ENCODE peak calls at places on chromosomes 2 and 18, in eight cellular contexts. P, A, K, Y, C, E, L and O are unnamed samples.

GRCh38 chr18:29241199-29241598 is 1064.3 kb upstream of the CDH2 start:
- DNase-seq in P (no peak), A (no peak), K (no peak), Y (no peak), C (no peak), E (no peak), L (no peak), O (no peak)

GRCh38 chr18:55523001-55523400 is 65.0 kb downstream of the TCF4 start:
- DNase-seq in P (no peak), A (no peak), K (no peak), Y (no peak), C (no peak), E (no peak), L (no peak), O (no peak)

GRCh38 chr2:215693269-215693998 is 257.6 kb upstream of the FN1 start:
- DNase-seq in P (no peak), A (peak; percentile 38), K (no peak), Y (no peak), C (peak; percentile 47), E (no peak), L (no peak), O (no peak)

GRCh38 chr18:50398947-50399346 is 24.1 kb downstream of the SKA1 start:
- DNase-seq in P (no peak), A (no peak), K (no peak), Y (no peak), C (no peak), E (no peak), L (no peak), O (no peak)

GRCh38 chr2:104088745-104089144 is 765.2 kb upstream of the POU3F3 start:
- DNase-seq in P (no peak), A (no peak), K (no peak), Y (no peak), C (no peak), E (no peak), L (no peak), O (no peak)

GRCh38 chr18:48191494-48191893 is 217.7 kb downstream of the ZBTB7C start:
- DNase-seq in P (no peak), A (no peak), K (no peak), Y (no peak), C (no peak), E (no peak), L (no peak), O (no peak)

GRCh38 chr2:210445116-210445707 is 31.3 kb downstream of the LANCL1 start:
- DNase-seq in P (no peak), A (no peak), K (peak; percentile 38), Y (no peak), C (peak; percentile 26), E (no peak), L (no peak), O (no peak)

GRCh38 chr2:190043441-190043840 is 19.1 kb downstream of the MSTN start:
- DNase-seq in P (no peak), A (no peak), K (no peak), Y (no peak), C (no peak), E (no peak), L (no peak), O (no peak)

GRCh38 chr2:113838277-113838676 is 51.6 kb upstream of the ACTR3 start:
- DNase-seq in P (no peak), A (no peak), K (no peak), Y (no peak), C (no peak), E (no peak), L (no peak), O (no peak)

GRCh38 chr2:191835100-191835499 is 11.8 kb downstream of the CAVIN2 start:
- DNase-seq in P (no peak), A (no peak), K (no peak), Y (no peak), C (no peak), E (no peak), L (no peak), O (no peak)

GRCh38 chr2:217064234-217065103 is 204.6 kb upstream of the TNP1 start:
- DNase-seq in P (no peak), A (no peak), K (no peak), Y (no peak), C (no peak), E (no peak), L (peak; percentile 29), O (no peak)

GRCh38 chr2:80530442-80531064 is 226.0 kb upstream of the LRRTM1 start:
- DNase-seq in P (no peak), A (no peak), K (no peak), Y (no peak), C (no peak), E (no peak), L (no peak), O (no peak)